ENCODE peak calls at places on chromosome 6, in five cellular contexts. C, F, A, W and D are unnamed samples.

GRCh38 chr6:8983202-8983688 is 547.9 kb upstream of the SLC35B3 start:
- DNase-seq in C (peak), F (peak), A (peak), W (peak), D (peak)

GRCh38 chr6:85425997-85426396 is 23.9 kb upstream of the NT5E start:
- DNase-seq in C (no peak), F (no peak), A (no peak), W (no peak), D (no peak)

GRCh38 chr6:113347420-113347819 is 509.7 kb upstream of the MARCKS start:
- DNase-seq in C (no peak), F (no peak), A (no peak), W (no peak), D (no peak)

GRCh38 chr6:132304891-132305305 is 96.4 kb downstream of the MOXD1 start:
- DNase-seq in C (peak), F (no peak), A (no peak), W (no peak), D (no peak)

GRCh38 chr6:54847799-54848597 is 1.4 kb downstream of the FAM83B start:
- DNase-seq in C (no peak), F (no peak), A (no peak), W (no peak), D (no peak)

GRCh38 chr6:2918936-2919335 is 15.8 kb upstream of the SERPINB9 start:
- DNase-seq in C (no peak), F (no peak), A (no peak), W (no peak), D (no peak)

GRCh38 chr6:123962508-123962907 is 158.8 kb downstream of the NKAIN2 start:
- DNase-seq in C (no peak), F (no peak), A (peak), W (peak), D (peak)

GRCh38 chr6:39821014-39821738 is 29.0 kb downstream of the DAAM2 start:
- DNase-seq in C (no peak), F (no peak), A (no peak), W (no peak), D (no peak)

GRCh38 chr6:140921366-140922226 is 1211.1 kb upstream of the GJE1 start:
- DNase-seq in C (no peak), F (peak), A (no peak), W (peak), D (no peak)

GRCh38 chr6:130765181-130765727 is 62.0 kb upstream of the SMLR1 start:
- DNase-seq in C (no peak), F (no peak), A (no peak), W (no peak), D (no peak)

GRCh38 chr6:389622-390021 is 1.9 kb upstream of the IRF4 start:
- DNase-seq in C (no peak), F (no peak), A (no peak), W (peak), D (no peak)

GRCh38 chr6:132063204-132063603 is 112.0 kb upstream of the CCN2 start:
- DNase-seq in C (no peak), F (no peak), A (no peak), W (no peak), D (no peak)

GRCh38 chr6:21134401-21134800 is 459.1 kb upstream of the SOX4 start:
- DNase-seq in C (no peak), F (no peak), A (no peak), W (no peak), D (no peak)

GRCh38 chr6:169343886-169344525 is 90.4 kb upstream of the THBS2 start:
- DNase-seq in C (no peak), F (no peak), A (no peak), W (no peak), D (no peak)

GRCh38 chr6:95790787-95791186 is 213.5 kb downstream of the MANEA start:
- DNase-seq in C (no peak), F (no peak), A (no peak), W (no peak), D (peak)

GRCh38 chr6:108562503-108562993 is 1.8 kb downstream of the FOXO3 start:
- DNase-seq in C (peak), F (peak), A (peak), W (peak), D (peak)

GRCh38 chr6:22647671-22648070 is 78.3 kb downstream of the HDGFL1 start:
- DNase-seq in C (no peak), F (no peak), A (no peak), W (no peak), D (no peak)

GRCh38 chr6:104597541-104598050 is 262.1 kb downstream of the HACE1 start:
- DNase-seq in C (no peak), F (no peak), A (no peak), W (no peak), D (no peak)

GRCh38 chr6:64062960-64063683 is 427.5 kb downstream of the PHF3 start:
- DNase-seq in C (no peak), F (no peak), A (no peak), W (no peak), D (no peak)

GRCh38 chr6:132161283-132161682 is 210.1 kb upstream of the CCN2 start:
- DNase-seq in C (no peak), F (peak), A (no peak), W (no peak), D (no peak)

GRCh38 chr6:165746331-165746730 is 83.3 kb upstream of the PDE10A start:
- DNase-seq in C (no peak), F (no peak), A (no peak), W (no peak), D (no peak)

GRCh38 chr6:106128981-106129761 is 43.0 kb downstream of the PRDM1 start:
- DNase-seq in C (no peak), F (peak), A (no peak), W (peak), D (no peak)

GRCh38 chr6:15474196-15474595 is 188.6 kb downstream of the DTNBP1 start:
- DNase-seq in C (no peak), F (no peak), A (no peak), W (no peak), D (no peak)

GRCh38 chr6:20192625-20193024 is 19.6 kb downstream of the MBOAT1 start:
- DNase-seq in C (no peak), F (no peak), A (no peak), W (no peak), D (no peak)

GRCh38 chr6:43887906-43888683 is 118.1 kb downstream of the VEGFA start:
- DNase-seq in C (no peak), F (no peak), A (no peak), W (no peak), D (peak)

GRCh38 chr6:33609444-33610034 is 11.6 kb upstream of the ITPR3 start:
- DNase-seq in C (no peak), F (no peak), A (no peak), W (no peak), D (peak)

GRCh38 chr6:31197559-31198305 is 27.2 kb upstream of the POU5F1 start:
- DNase-seq in C (peak), F (peak), A (peak), W (peak), D (peak)
- TF ChIP-seq POLR2A in C (peak), F (peak), A (no peak), W (peak), D (no peak)

GRCh38 chr6:36754582-36755434 is 57.2 kb downstream of the RAB44 start:
- DNase-seq in C (no peak), F (no peak), A (no peak), W (no peak), D (no peak)
- TF ChIP-seq POLR2A in C (no peak), F (no peak), A (no peak), W (no peak), D (no peak)

DNA sequence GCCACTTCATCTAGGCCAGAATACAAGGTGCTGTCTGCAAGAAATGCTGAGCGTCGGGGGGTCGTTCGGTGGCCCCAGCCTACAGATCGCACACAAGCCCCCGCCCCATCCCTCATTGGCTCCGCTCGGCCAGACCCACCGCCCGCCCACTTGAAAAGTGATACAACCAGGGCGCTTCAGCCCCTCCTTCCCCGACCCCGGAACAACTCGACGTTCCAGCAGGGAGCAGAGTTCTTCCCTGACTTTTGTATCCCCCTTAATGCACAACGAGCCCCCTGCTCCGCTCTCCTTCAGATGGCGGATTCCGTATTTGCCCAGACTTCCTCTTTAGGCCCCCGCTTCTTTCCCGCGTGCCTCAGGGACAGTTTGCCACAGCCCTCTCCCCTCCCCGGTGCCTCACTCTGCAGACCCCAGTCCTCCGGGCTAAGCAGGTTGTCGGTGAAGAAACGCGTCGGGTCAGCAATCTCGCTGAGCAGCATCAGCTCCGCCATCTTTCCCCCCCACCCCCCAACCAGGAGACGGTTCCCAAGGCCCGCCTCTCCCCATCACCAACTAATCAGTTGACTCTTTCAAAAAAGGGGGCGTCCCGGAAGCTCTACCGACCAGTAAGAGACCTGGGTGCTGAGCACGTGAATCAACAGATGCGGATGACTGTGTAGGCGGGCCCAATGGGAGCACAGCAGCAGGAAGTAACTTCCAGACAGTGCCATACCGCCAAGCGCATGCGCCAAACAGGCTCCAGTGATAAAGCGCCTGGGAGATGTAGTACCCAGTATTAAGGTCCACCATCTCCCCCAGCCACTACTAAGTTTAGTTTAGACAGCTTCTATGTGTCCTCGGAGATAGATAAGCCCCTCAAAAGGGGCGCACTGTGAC is at the start of gene ATF6B:
- DNase-seq in C (peak), F (peak), A (peak), W (peak), D (peak)
- TF ChIP-seq POLR2A in C (peak), F (peak), A (no peak), W (peak), D (no peak)

DNA sequence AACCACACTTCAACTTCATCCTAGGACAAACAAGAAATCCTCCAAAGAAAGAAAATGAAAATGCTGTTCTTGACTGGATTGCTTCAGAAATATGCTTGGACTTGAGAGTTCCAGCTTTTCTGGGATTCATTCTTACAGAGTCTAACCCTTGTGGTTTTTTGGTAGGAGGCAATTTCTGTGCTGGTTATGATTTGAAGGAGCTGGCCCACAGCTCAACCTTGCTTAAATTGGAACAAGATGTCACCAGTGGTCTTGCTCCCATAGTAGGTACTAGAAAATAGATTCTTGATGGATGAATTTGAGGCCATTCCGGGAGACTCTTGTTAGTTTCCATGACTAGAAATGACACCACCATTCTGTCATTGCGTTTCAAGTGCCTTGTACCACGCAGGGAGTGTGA is 54.3 kb upstream of the BMP6 start:
- DNase-seq in C (no peak), F (no peak), A (no peak), W (no peak), D (no peak)
- TF ChIP-seq POLR2A in C (no peak), F (no peak), A (no peak), W (no peak), D (no peak)

GRCh38 chr6:119821380-119821779 is 471.8 kb upstream of the MAN1A1 start:
- DNase-seq in C (no peak), F (no peak), A (no peak), W (no peak), D (no peak)

GRCh38 chr6:119814609-119815400 is 465.2 kb upstream of the MAN1A1 start:
- DNase-seq in C (no peak), F (no peak), A (no peak), W (no peak), D (no peak)

DNA sequence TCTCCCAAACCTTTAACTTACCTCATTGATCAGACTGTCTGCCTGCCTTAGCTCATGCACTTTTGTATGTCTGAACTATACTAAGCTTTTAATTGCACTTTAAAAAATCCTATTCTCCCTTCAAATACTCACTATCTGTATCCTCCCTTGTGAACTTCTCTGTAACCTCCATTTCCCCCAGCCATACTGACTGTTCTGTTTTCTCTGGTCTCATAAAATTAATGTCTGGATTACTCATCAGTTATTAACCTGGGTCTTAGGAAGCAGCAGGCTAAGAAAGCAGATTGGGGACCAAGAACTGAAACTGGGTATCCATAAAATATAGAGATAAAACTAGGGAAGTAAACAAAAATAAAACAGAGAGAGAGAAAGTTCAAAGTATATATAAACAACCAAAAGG is 469.3 kb upstream of the MAN1A1 start:
- DNase-seq in C (no peak), F (no peak), A (no peak), W (no peak), D (no peak)
- TF ChIP-seq POLR2A in C (no peak), F (no peak), A (no peak), W (no peak), D (no peak)

GRCh38 chr6:36130672-36131516 is 581 bp downstream of the MAPK13 start:
- DNase-seq in C (peak), F (no peak), A (peak), W (peak), D (peak)

GRCh38 chr6:36133148-36133547 is 2.8 kb downstream of the MAPK13 start:
- DNase-seq in C (peak), F (no peak), A (no peak), W (no peak), D (no peak)

GRCh38 chr6:36132221-36132895 is 2.0 kb downstream of the MAPK13 start:
- DNase-seq in C (no peak), F (no peak), A (no peak), W (no peak), D (no peak)

GRCh38 chr6:36129889-36130671 is at the start of gene MAPK13:
- DNase-seq in C (no peak), F (no peak), A (no peak), W (peak), D (peak)

DNA sequence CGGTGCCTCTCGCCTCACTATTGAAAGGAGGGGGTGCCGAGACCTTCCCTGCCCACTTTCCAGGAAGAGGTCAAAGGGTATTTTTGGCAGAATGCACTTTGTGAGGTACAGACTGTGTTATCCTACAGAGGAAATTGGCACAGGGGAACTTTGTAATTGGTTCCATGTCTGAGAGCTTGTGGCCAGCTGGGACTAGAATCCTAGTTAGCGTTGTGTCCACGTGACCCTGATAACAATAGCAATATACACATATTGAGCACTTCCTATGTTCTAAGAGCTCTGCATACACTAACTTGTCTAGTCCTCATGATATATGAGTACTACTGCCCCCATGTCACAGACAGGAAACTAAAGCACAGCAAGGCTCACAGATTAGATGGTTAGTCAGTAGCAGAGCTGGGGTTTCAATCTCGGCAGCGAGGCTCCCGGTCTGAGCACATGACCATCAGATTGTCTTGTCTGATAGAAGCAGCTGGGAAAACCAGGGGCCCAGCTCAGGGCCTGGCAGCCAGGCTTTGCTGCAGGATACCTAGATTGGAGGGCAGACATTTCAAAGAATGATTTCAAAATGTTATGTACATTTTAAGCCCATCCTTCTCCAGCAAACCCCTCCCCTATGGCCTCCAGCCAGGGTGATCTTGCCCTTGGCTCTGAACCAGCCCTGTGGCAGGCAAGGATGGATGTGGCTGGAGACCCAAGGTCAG is 1.4 kb downstream of the MAPK13 start:
- DNase-seq in C (no peak), F (no peak), A (no peak), W (peak), D (peak)
- TF ChIP-seq POLR2A in C (no peak), F (no peak), A (no peak), W (peak), D (no peak)

GRCh38 chr6:29946787-29947186 is 4.5 kb downstream of the HLA-A start:
- DNase-seq in C (no peak), F (no peak), A (no peak), W (no peak), D (no peak)
- TF ChIP-seq POLR2A in C (no peak), F (no peak), A (no peak), W (no peak), D (no peak)

GRCh38 chr6:110816110-110816409 is 791 bp upstream of the CDK19 start:
- DNase-seq in C (no peak), F (no peak), A (no peak), W (no peak), D (no peak)

GRCh38 chr6:110813813-110814487 is 1.3 kb downstream of the CDK19 start:
- DNase-seq in C (no peak), F (peak), A (no peak), W (peak), D (no peak)

GRCh38 chr6:110814488-110815259 is 595 bp downstream of the CDK19 start:
- DNase-seq in C (peak), F (peak), A (peak), W (peak), D (peak)

GRCh38 chr6:110816677-110817076 is 1.4 kb upstream of the CDK19 start:
- DNase-seq in C (no peak), F (no peak), A (no peak), W (peak), D (no peak)

GRCh38 chr6:110815260-110816109 is at the start of gene CDK19:
- DNase-seq in C (peak), F (peak), A (peak), W (peak), D (peak)
- TF ChIP-seq POLR2A in C (no peak), F (peak), A (no peak), W (peak), D (no peak)